ENCODE peak calls at places on chromosomes 13 and 19, in six cellular contexts. C is BJ, V is psoas muscle, Z is lower lobe of right lung, A is ascending aorta, J is choroid plexus epithelial cell. P is an unnamed sample.

GRCh38 chr13:71820699-71821098 is 46.3 kb downstream of the DACH1 start:
- DNase-seq in C (no peak), A (no peak), V (no peak), J (no peak), Z (no peak), P (no peak)

GRCh38 chr19:41706741-41707501 is 1.5 kb upstream of the CEACAM5 start:
- DNase-seq in A (no peak), C (no peak), V (peak; percentile 22), Z (peak; percentile 83), J (peak; percentile 39), P (no peak)

GRCh38 chr13:45280751-45281634 is 60.0 kb downstream of the TPT1 start:
- DNase-seq in A (peak; percentile 73), C (no peak), J (peak; percentile 88), V (peak; percentile 45), Z (peak; percentile 65), P (peak; percentile 62)

GRCh38 chr13:37716395-37716794 is 117.8 kb upstream of the POSTN start:
- DNase-seq in J (peak; percentile 94), Z (no peak), V (no peak), A (no peak), C (no peak), P (no peak)

GRCh38 chr19:1767464-1767933 is 14.2 kb downstream of the ONECUT3 start:
- DNase-seq in A (no peak), C (no peak), Z (no peak), J (no peak), V (peak; percentile 37), P (no peak)

GRCh38 chr13:25977216-25977615 is 74.6 kb downstream of the SHISA2 start:
- DNase-seq in A (no peak), Z (no peak), J (no peak), C (no peak), V (no peak), P (peak; percentile 63)

GRCh38 chr19:38183227-38183914 is 40.7 kb downstream of the DPF1 start:
- DNase-seq in A (no peak), Z (no peak), J (peak; percentile 35), V (peak; percentile 41), C (no peak), P (no peak)

GRCh38 chr13:75079226-75079625 is 402.7 kb downstream of the TBC1D4 start:
- DNase-seq in Z (no peak), C (no peak), V (no peak), A (no peak), J (peak; percentile 41), P (peak; percentile 19)

GRCh38 chr13:99704390-99704789 is 203.1 kb downstream of the TM9SF2 start:
- DNase-seq in V (no peak), J (no peak), C (no peak), Z (no peak), A (no peak), P (no peak)

GRCh38 chr13:56861472-56861871 is 279.2 kb upstream of the PRR20A start:
- DNase-seq in V (no peak), Z (no peak), A (no peak), C (no peak), J (no peak), P (peak; percentile 1)

GRCh38 chr19:51681286-51681956 is 11.7 kb upstream of the SPACA6 start:
- DNase-seq in A (no peak), C (no peak), J (peak; percentile 33), V (no peak), Z (no peak), P (no peak)

GRCh38 chr19:48206402-48207093 is 36.1 kb downstream of the ZSWIM9 start:
- DNase-seq in Z (peak; percentile 80), C (no peak), A (no peak), V (no peak), J (no peak), P (no peak)

GRCh38 chr19:51101171-51101865 is 6.9 kb downstream of the CTU1 start:
- DNase-seq in J (no peak), A (no peak), V (no peak), Z (no peak), C (no peak), P (no peak)

GRCh38 chr13:111792956-111793355 is 274.0 kb upstream of the SOX1 start:
- DNase-seq in V (no peak), J (no peak), Z (peak; percentile 28), C (no peak), A (no peak), P (no peak)

GRCh38 chr19:15934332-15935078 is at the start of gene CYP4F11:
- DNase-seq in Z (peak; percentile 87), C (no peak), V (peak; percentile 63), A (peak; percentile 82), J (no peak), P (peak; percentile 21)
- H3K4me3 ChIP-seq in Z (no peak within 1 kb of the TSS), C (no peak within 1 kb of the TSS), V (no peak within 1 kb of the TSS), A (peak within 1 kb of the TSS; percentile 7), J (no peak within 1 kb of the TSS), P (no peak within 1 kb of the TSS)

GRCh38 chr13:89900104-89900760 is 1447.3 kb upstream of the MIR17HG start:
- DNase-seq in C (no peak), J (peak; percentile 2), A (no peak), V (no peak), Z (no peak), P (no peak)
- H3K4me3 ChIP-seq in C (no peak overlapping the region), J (no peak overlapping the region), A (no peak overlapping the region), V (no peak overlapping the region), Z (no peak overlapping the region), P (no peak overlapping the region)

GRCh38 chr13:46468570-46468969 is 81.5 kb upstream of the RUBCNL start:
- DNase-seq in Z (no peak), V (no peak), A (no peak), C (no peak), J (no peak), P (no peak)
- H3K4me3 ChIP-seq in Z (no peak overlapping the region), V (no peak overlapping the region), A (no peak overlapping the region), C (no peak overlapping the region), J (no peak overlapping the region), P (no peak overlapping the region)

GRCh38 chr19:56136362-56136761 is 4.7 kb upstream of the ZNF444 start:
- DNase-seq in Z (no peak), C (no peak), J (peak; percentile 51), V (no peak), A (no peak), P (no peak)
- H3K4me3 ChIP-seq in Z (no peak overlapping the region), C (no peak overlapping the region), J (no peak overlapping the region), V (no peak overlapping the region), A (no peak overlapping the region), P (no peak overlapping the region)

DNA sequence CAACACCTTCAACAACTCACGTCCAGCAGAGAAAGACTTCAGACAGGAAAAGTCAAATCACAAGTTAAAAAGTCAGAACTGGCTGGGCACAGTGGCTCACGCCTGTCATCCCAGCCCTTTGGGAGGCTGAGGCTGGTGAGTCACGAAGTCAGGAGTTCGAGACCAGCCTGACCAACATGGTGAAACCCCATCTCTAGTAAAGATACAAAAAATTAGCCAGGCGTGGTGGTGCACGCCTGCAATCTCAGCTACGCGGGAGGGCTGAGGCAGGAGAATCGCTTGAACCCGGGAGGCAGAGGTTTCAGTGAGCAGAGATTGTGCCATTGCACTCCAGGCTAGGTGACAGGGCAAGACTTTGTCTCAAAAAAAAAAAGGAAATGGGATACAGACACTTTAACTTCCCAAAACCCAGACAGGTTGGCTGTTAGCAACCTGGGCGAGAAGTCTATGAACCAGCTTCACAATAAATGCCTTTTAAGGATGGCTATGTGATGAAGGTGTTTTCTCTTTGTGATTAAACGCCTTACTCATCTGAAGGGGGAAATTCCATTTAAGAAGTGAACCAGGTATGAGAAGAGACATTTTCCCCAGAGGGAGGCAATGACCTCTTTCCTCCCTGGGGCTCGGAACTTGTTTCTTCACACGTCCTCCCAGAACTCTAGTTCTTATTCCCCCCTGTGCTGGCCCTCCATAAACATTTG is 80.4 kb downstream of the INSR start:
- DNase-seq in V (no peak), A (no peak), Z (no peak), J (no peak), C (no peak), P (no peak)
- H3K4me3 ChIP-seq in V (no peak overlapping the region), A (no peak overlapping the region), Z (no peak overlapping the region), J (no peak overlapping the region), C (no peak overlapping the region), P (no peak overlapping the region)

GRCh38 chr13:52012512-52012836 is 276 bp downstream of the ALG11 start:
- DNase-seq in V (no peak), Z (no peak), A (no peak), C (no peak), J (no peak), P (no peak)

GRCh38 chr13:52020191-52020590 is 4.3 kb upstream of the UTP14C start:
- DNase-seq in C (no peak), J (no peak), V (no peak), A (no peak), Z (no peak), P (no peak)

GRCh38 chr13:52011690-52012511 is at the start of gene ALG11:
- DNase-seq in V (peak; percentile 99), C (peak; percentile 91), A (peak; percentile 100), Z (peak; percentile 99), J (peak; percentile 98), P (peak; percentile 90)

GRCh38 chr13:52010890-52011689 is at the start of gene ATP7B:
- DNase-seq in J (no peak), V (no peak), A (peak; percentile 66), Z (no peak), C (no peak), P (no peak)

DNA sequence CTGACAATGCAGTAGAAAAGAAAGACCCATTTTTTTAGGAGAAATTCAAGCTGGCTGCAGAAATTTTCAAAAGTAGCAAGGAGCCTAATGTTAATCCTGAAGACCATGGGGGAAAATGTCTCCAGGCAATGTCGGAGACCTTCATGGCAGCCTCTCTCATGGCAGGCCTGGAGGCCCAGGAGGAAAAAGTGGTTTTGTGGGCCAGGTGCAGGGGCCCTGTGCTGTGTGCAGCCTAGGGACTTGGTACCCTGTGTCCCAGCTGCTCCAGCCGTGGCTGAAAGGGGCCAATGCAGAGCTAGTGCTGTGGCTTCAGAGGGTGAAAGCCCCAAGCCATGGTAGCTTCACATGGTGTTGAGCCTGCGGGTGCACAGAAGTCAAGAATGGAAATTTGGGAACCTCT is 4.1 kb downstream of the ALG11 start:
- DNase-seq in A (no peak), J (no peak), V (no peak), C (no peak), Z (no peak), P (no peak)
- H3K4me3 ChIP-seq in A (no peak overlapping the region), J (no peak overlapping the region), V (no peak overlapping the region), C (no peak overlapping the region), Z (no peak overlapping the region), P (no peak overlapping the region)

GRCh38 chr19:566403-566802 is 6.0 kb upstream of the BSG start:
- DNase-seq in A (no peak), C (peak; percentile 50), J (no peak), V (no peak), Z (peak; percentile 71), P (no peak)
- H3K4me3 ChIP-seq in A (no peak overlapping the region), C (no peak overlapping the region), J (no peak overlapping the region), V (no peak overlapping the region), Z (peak overlapping the region; percentile 27), P (no peak overlapping the region)

P was measured in kidney epithelial cell.